ENCODE peak calls at places on chromosome 19, in seven cellular contexts. One of them, this sample, is unnamed.

GRCh38 chr19:14536926-14537692 is 7.7 kb downstream of the TECR start:
- DNase-seq in stomach: peak; percentile 87
- DNase-seq in body of pancreas: peak; percentile 92
- DNase-seq in heart left ventricle: peak; percentile 74
- DNase-seq in sigmoid colon: no peak
- DNase-seq in H1: peak; percentile 87
- DNase-seq in IMR-90: no peak
- DNase-seq in this sample: no peak

GRCh38 chr19:49475995-49476880 is 2.2 kb downstream of the FLT3LG start:
- DNase-seq in stomach: no peak
- DNase-seq in body of pancreas: no peak
- DNase-seq in heart left ventricle: no peak
- DNase-seq in sigmoid colon: peak; percentile 74
- DNase-seq in H1: peak; percentile 93
- DNase-seq in IMR-90: no peak
- DNase-seq in this sample: no peak

GRCh38 chr19:45217193-45217956 is 27.8 kb downstream of the EXOC3L2 start:
- DNase-seq in stomach: no peak
- DNase-seq in body of pancreas: no peak
- DNase-seq in heart left ventricle: no peak
- DNase-seq in sigmoid colon: no peak
- DNase-seq in H1: peak; percentile 58
- DNase-seq in IMR-90: no peak
- DNase-seq in this sample: no peak

GRCh38 chr19:49212302-49212701 is 54.7 kb downstream of the TRPM4 start:
- DNase-seq in stomach: no peak
- DNase-seq in body of pancreas: no peak
- DNase-seq in heart left ventricle: no peak
- DNase-seq in sigmoid colon: no peak
- DNase-seq in H1: no peak
- DNase-seq in IMR-90: no peak
- DNase-seq in this sample: no peak

GRCh38 chr19:10501971-10502523 is 1.1 kb downstream of the KEAP1 start:
- DNase-seq in stomach: peak; percentile 98
- DNase-seq in body of pancreas: peak; percentile 100
- DNase-seq in heart left ventricle: peak; percentile 76
- DNase-seq in sigmoid colon: peak; percentile 90
- DNase-seq in H1: peak; percentile 71
- DNase-seq in IMR-90: peak; percentile 29
- DNase-seq in this sample: peak; percentile 90

GRCh38 chr19:11199517-11199916 is 2.2 kb upstream of the KANK2 start:
- DNase-seq in stomach: no peak
- DNase-seq in body of pancreas: no peak
- DNase-seq in heart left ventricle: no peak
- DNase-seq in sigmoid colon: no peak
- DNase-seq in H1: no peak
- DNase-seq in IMR-90: no peak
- DNase-seq in this sample: no peak

GRCh38 chr19:19528721-19529490 is at the start of gene YJEFN3:
- DNase-seq in stomach: no peak
- DNase-seq in body of pancreas: no peak
- DNase-seq in heart left ventricle: peak; percentile 43
- DNase-seq in sigmoid colon: no peak
- DNase-seq in H1: no peak
- DNase-seq in IMR-90: peak; percentile 19
- DNase-seq in this sample: no peak

GRCh38 chr19:57665261-57665806 is 3.4 kb upstream of the ZSCAN4 start:
- DNase-seq in stomach: no peak
- DNase-seq in body of pancreas: no peak
- DNase-seq in heart left ventricle: no peak
- DNase-seq in sigmoid colon: no peak
- DNase-seq in H1: no peak
- DNase-seq in IMR-90: no peak
- DNase-seq in this sample: no peak

GRCh38 chr19:8370176-8371010 is 6.4 kb downstream of the ANGPTL4 start:
- DNase-seq in stomach: no peak
- DNase-seq in body of pancreas: no peak
- DNase-seq in heart left ventricle: no peak
- DNase-seq in sigmoid colon: no peak
- DNase-seq in H1: no peak
- DNase-seq in IMR-90: no peak
- DNase-seq in this sample: peak; percentile 23

GRCh38 chr19:19120308-19121156 is 17.7 kb downstream of the TMEM161A start:
- DNase-seq in stomach: peak; percentile 68
- DNase-seq in body of pancreas: peak; percentile 34
- DNase-seq in heart left ventricle: no peak
- DNase-seq in sigmoid colon: peak; percentile 95
- DNase-seq in H1: peak; percentile 100
- DNase-seq in IMR-90: peak; percentile 62
- DNase-seq in this sample: no peak

GRCh38 chr19:48341006-48341405 is 15.7 kb downstream of the EMP3 start:
- DNase-seq in stomach: no peak
- DNase-seq in body of pancreas: peak; percentile 35
- DNase-seq in heart left ventricle: no peak
- DNase-seq in sigmoid colon: no peak
- DNase-seq in H1: no peak
- DNase-seq in IMR-90: peak; percentile 61
- DNase-seq in this sample: no peak

GRCh38 chr19:14497347-14497921 is 1.5 kb upstream of the GIPC1 start:
- DNase-seq in stomach: peak; percentile 66
- DNase-seq in body of pancreas: no peak
- DNase-seq in heart left ventricle: no peak
- DNase-seq in sigmoid colon: no peak
- DNase-seq in H1: no peak
- DNase-seq in IMR-90: no peak
- DNase-seq in this sample: peak; percentile 84

GRCh38 chr19:10151521-10151920 is 31.8 kb upstream of the EIF3G start:
- DNase-seq in stomach: no peak
- DNase-seq in body of pancreas: no peak
- DNase-seq in heart left ventricle: no peak
- DNase-seq in sigmoid colon: no peak
- DNase-seq in H1: no peak
- DNase-seq in IMR-90: no peak
- DNase-seq in this sample: no peak

GRCh38 chr19:19399733-19400438 is 5.6 kb upstream of the GATAD2A start:
- DNase-seq in stomach: no peak
- DNase-seq in body of pancreas: no peak
- DNase-seq in heart left ventricle: no peak
- DNase-seq in sigmoid colon: no peak
- DNase-seq in H1: no peak
- DNase-seq in IMR-90: peak; percentile 38
- DNase-seq in this sample: peak; percentile 15

GRCh38 chr19:10096615-10096963 is 5.9 kb downstream of the ANGPTL6 start:
- DNase-seq in stomach: no peak
- DNase-seq in body of pancreas: no peak
- DNase-seq in heart left ventricle: peak; percentile 24
- DNase-seq in sigmoid colon: no peak
- DNase-seq in H1: no peak
- DNase-seq in IMR-90: no peak
- DNase-seq in this sample: no peak

GRCh38 chr19:35266149-35266903 is 2.4 kb upstream of the USF2 start:
- DNase-seq in stomach: no peak
- DNase-seq in body of pancreas: peak; percentile 6
- DNase-seq in heart left ventricle: no peak
- DNase-seq in sigmoid colon: no peak
- DNase-seq in H1: no peak
- DNase-seq in IMR-90: no peak
- DNase-seq in this sample: peak; percentile 76

GRCh38 chr19:49442354-49442753 is 1.0 kb upstream of the SLC17A7 start:
- DNase-seq in stomach: no peak
- DNase-seq in body of pancreas: peak; percentile 34
- DNase-seq in heart left ventricle: peak; percentile 23
- DNase-seq in sigmoid colon: peak; percentile 86
- DNase-seq in H1: no peak
- DNase-seq in IMR-90: no peak
- DNase-seq in this sample: no peak

GRCh38 chr19:6313398-6313969 is 19.9 kb downstream of the ACER1 start:
- DNase-seq in stomach: no peak
- DNase-seq in body of pancreas: no peak
- DNase-seq in heart left ventricle: no peak
- DNase-seq in sigmoid colon: no peak
- DNase-seq in H1: no peak
- DNase-seq in IMR-90: no peak
- DNase-seq in this sample: peak; percentile 1

GRCh38 chr19:6312018-6312417 is 21.4 kb downstream of the ACER1 start:
- DNase-seq in stomach: no peak
- DNase-seq in body of pancreas: no peak
- DNase-seq in heart left ventricle: no peak
- DNase-seq in sigmoid colon: no peak
- DNase-seq in H1: no peak
- DNase-seq in IMR-90: no peak
- DNase-seq in this sample: no peak
- TF ChIP-seq CTCF in stomach: no peak
- TF ChIP-seq CTCF in body of pancreas: no peak
- TF ChIP-seq CTCF in heart left ventricle: no peak
- TF ChIP-seq CTCF in sigmoid colon: no peak
- TF ChIP-seq CTCF in H1: peak; percentile 24
- TF ChIP-seq CTCF in IMR-90: no peak
- TF ChIP-seq CTCF in this sample: no peak

GRCh38 chr19:41025871-41026270 is 34.8 kb downstream of the CYP2B6 start:
- DNase-seq in stomach: no peak
- DNase-seq in body of pancreas: no peak
- DNase-seq in heart left ventricle: no peak
- DNase-seq in sigmoid colon: no peak
- DNase-seq in H1: peak; percentile 71
- DNase-seq in IMR-90: no peak
- DNase-seq in this sample: no peak

GRCh38 chr19:41031926-41032325 is 40.8 kb downstream of the CYP2B6 start:
- DNase-seq in stomach: no peak
- DNase-seq in body of pancreas: no peak
- DNase-seq in heart left ventricle: no peak
- DNase-seq in sigmoid colon: no peak
- DNase-seq in H1: no peak
- DNase-seq in IMR-90: no peak
- DNase-seq in this sample: no peak

GRCh38 chr19:41030651-41031050 is 39.6 kb downstream of the CYP2B6 start:
- DNase-seq in stomach: no peak
- DNase-seq in body of pancreas: no peak
- DNase-seq in heart left ventricle: no peak
- DNase-seq in sigmoid colon: no peak
- DNase-seq in H1: no peak
- DNase-seq in IMR-90: no peak
- DNase-seq in this sample: no peak

GRCh38 chr19:41027273-41027967 is 36.3 kb downstream of the CYP2B6 start:
- DNase-seq in stomach: no peak
- DNase-seq in body of pancreas: no peak
- DNase-seq in heart left ventricle: no peak
- DNase-seq in sigmoid colon: no peak
- DNase-seq in H1: no peak
- DNase-seq in IMR-90: no peak
- DNase-seq in this sample: no peak

GRCh38 chr19:41029524-41030432 is 38.7 kb downstream of the CYP2B6 start:
- DNase-seq in stomach: no peak
- DNase-seq in body of pancreas: no peak
- DNase-seq in heart left ventricle: no peak
- DNase-seq in sigmoid colon: no peak
- DNase-seq in H1: no peak
- DNase-seq in IMR-90: no peak
- DNase-seq in this sample: no peak
- TF ChIP-seq POLR2A in stomach: no peak
- TF ChIP-seq POLR2A in body of pancreas: no peak
- TF ChIP-seq POLR2A in heart left ventricle: no peak
- TF ChIP-seq POLR2A in sigmoid colon: no peak
- TF ChIP-seq POLR2A in H1: no peak
- TF ChIP-seq POLR2A in IMR-90: no peak
- TF ChIP-seq POLR2A in this sample: no peak

DNA sequence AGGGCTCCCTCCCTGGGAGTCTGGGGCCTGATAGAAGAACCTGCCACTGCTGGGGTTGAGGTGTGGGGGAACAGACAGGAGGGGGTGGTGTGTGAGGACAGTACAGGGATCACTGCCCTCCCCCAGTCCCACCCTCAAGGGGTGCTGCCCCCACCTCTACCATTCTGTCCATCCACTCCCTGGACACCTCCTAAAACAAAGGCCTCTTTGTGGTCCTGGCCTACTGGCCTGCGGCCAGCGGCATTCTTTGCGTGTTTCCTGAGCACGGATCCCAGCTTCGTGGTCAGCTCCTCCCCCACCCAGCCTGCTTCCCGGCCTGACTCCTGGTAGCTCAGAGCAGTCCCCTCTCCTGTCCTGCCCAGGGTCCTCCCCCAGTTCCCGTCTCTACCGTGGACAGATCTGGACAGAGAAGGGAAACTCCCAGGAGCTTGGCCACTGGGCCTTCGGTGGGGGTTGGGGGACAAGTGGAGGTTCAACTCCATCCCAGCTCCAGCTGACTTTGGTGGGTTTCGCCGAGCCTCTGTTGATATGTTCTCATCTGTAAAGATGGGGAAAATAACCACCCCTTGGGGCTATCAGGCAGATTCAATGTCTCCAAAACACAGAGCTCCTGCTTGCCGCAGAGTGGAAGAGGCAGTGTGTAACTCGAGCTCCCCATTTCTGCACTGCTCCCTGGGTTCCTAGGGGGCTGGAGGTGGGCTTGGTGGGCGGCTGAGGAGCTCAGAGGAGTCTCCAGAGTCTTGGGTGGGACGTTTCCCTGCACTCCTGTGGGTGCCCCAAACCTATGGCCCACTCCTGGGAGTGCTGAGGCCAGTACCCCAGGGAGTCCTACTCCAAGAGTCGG is 48.7 kb downstream of the LYL1 start:
- DNase-seq in stomach: peak; percentile 89
- DNase-seq in body of pancreas: peak; percentile 91
- DNase-seq in heart left ventricle: peak; percentile 93
- DNase-seq in sigmoid colon: peak; percentile 95
- DNase-seq in H1: no peak
- DNase-seq in IMR-90: peak; percentile 96
- DNase-seq in this sample: no peak
- H3K27ac ChIP-seq in stomach: peak overlapping the region; percentile 95
- H3K27ac ChIP-seq in body of pancreas: peak overlapping the region; percentile 89
- H3K27ac ChIP-seq in heart left ventricle: peak overlapping the region; percentile 95
- H3K27ac ChIP-seq in sigmoid colon: peak overlapping the region; percentile 97
- H3K27ac ChIP-seq in H1: no peak overlapping the region
- H3K27ac ChIP-seq in IMR-90: peak overlapping the region; percentile 100
- H3K27ac ChIP-seq in this sample: peak overlapping the region; percentile 74

GRCh38 chr19:4522291-4523002 is 4.2 kb upstream of the PLIN4 start:
- DNase-seq in stomach: no peak
- DNase-seq in body of pancreas: no peak
- DNase-seq in heart left ventricle: no peak
- DNase-seq in sigmoid colon: no peak
- DNase-seq in H1: no peak
- DNase-seq in IMR-90: no peak
- DNase-seq in this sample: no peak

GRCh38 chr19:4525563-4526002 is 7.3 kb upstream of the PLIN4 start:
- DNase-seq in stomach: no peak
- DNase-seq in body of pancreas: no peak
- DNase-seq in heart left ventricle: no peak
- DNase-seq in sigmoid colon: no peak
- DNase-seq in H1: no peak
- DNase-seq in IMR-90: no peak
- DNase-seq in this sample: no peak

GRCh38 chr19:4523306-4524110 is 5.2 kb upstream of the PLIN4 start:
- DNase-seq in stomach: peak; percentile 69
- DNase-seq in body of pancreas: peak; percentile 36
- DNase-seq in heart left ventricle: peak; percentile 34
- DNase-seq in sigmoid colon: no peak
- DNase-seq in H1: peak; percentile 88
- DNase-seq in IMR-90: peak; percentile 10
- DNase-seq in this sample: peak; percentile 88

GRCh38 chr19:4521888-4522242 is 3.6 kb upstream of the PLIN4 start:
- DNase-seq in stomach: no peak
- DNase-seq in body of pancreas: no peak
- DNase-seq in heart left ventricle: no peak
- DNase-seq in sigmoid colon: no peak
- DNase-seq in H1: no peak
- DNase-seq in IMR-90: no peak
- DNase-seq in this sample: no peak

GRCh38 chr19:4524808-4525562 is 6.7 kb upstream of the PLIN4 start:
- DNase-seq in stomach: peak; percentile 63
- DNase-seq in body of pancreas: peak; percentile 66
- DNase-seq in heart left ventricle: peak; percentile 43
- DNase-seq in sigmoid colon: no peak
- DNase-seq in H1: peak; percentile 95
- DNase-seq in IMR-90: no peak
- DNase-seq in this sample: peak; percentile 90
- TF ChIP-seq CTCF in stomach: peak; percentile 19
- TF ChIP-seq CTCF in body of pancreas: peak; percentile 58
- TF ChIP-seq CTCF in heart left ventricle: peak; percentile 79
- TF ChIP-seq CTCF in sigmoid colon: peak; percentile 27
- TF ChIP-seq CTCF in H1: peak; percentile 98
- TF ChIP-seq CTCF in IMR-90: peak; percentile 66
- TF ChIP-seq CTCF in this sample: peak; percentile 53

This sample was measured in spleen.